ENCODE peak calls at places on chromosome 14, in five cellular contexts. J is GM23338, Z is mammary epithelial cell, P is astrocyte, K is endothelial cell of umbilical vein. T is an unnamed sample.

GRCh38 chr14:53306926-53307325 is 153.8 kb upstream of the DDHD1 start:
- DNase-seq in J (no peak), Z (peak; percentile 33), P (peak; percentile 78), K (no peak), T (no peak)

GRCh38 chr14:36515896-36516718 is 3.9 kb downstream of the NKX2-1 start:
- DNase-seq in J (no peak), Z (no peak), P (no peak), K (no peak), T (no peak)

GRCh38 chr14:59870277-59871165 is at the start of gene RTN1:
- DNase-seq in J (peak; percentile 85), Z (peak; percentile 30), P (peak; percentile 33), K (peak; percentile 44), T (no peak)

GRCh38 chr14:101791919-101792572 is 30.5 kb downstream of the PPP2R5C start:
- DNase-seq in J (no peak), Z (peak; percentile 69), P (peak; percentile 53), K (peak; percentile 63), T (no peak)

GRCh38 chr14:103130017-103130764 is 6.9 kb downstream of the TNFAIP2 start:
- DNase-seq in J (no peak), Z (no peak), P (no peak), K (no peak), T (no peak)

GRCh38 chr14:65258391-65258790 is 154.1 kb upstream of the FUT8 start:
- DNase-seq in J (no peak), Z (peak; percentile 80), P (peak; percentile 84), K (peak; percentile 94), T (no peak)

GRCh38 chr14:23119362-23120327 is 590 bp upstream of the CEBPE start:
- DNase-seq in J (no peak), Z (no peak), P (no peak), K (no peak), T (no peak)

GRCh38 chr14:36657409-36658090 is 4.1 kb upstream of the PAX9 start:
- DNase-seq in J (peak; percentile 76), Z (no peak), P (no peak), K (no peak), T (no peak)

GRCh38 chr14:59107819-59108218 is 80.6 kb upstream of the DAAM1 start:
- DNase-seq in J (no peak), Z (no peak), P (no peak), K (no peak), T (no peak)

GRCh38 chr14:76615331-76615730 is 145.9 kb upstream of the VASH1 start:
- DNase-seq in J (no peak), Z (peak; percentile 60), P (no peak), K (no peak), T (peak; percentile 7)

GRCh38 chr14:99921431-99921830 is 128.2 kb downstream of the EML1 start:
- DNase-seq in J (no peak), Z (no peak), P (no peak), K (no peak), T (no peak)

GRCh38 chr14:101088395-101088667 is 184.8 kb upstream of the RTL1 start:
- DNase-seq in J (no peak), Z (no peak), P (no peak), K (no peak), T (no peak)

GRCh38 chr14:34498684-34499412 is 36.8 kb upstream of the SPTSSA start:
- DNase-seq in J (peak; percentile 46), Z (peak; percentile 43), P (peak; percentile 18), K (peak; percentile 6), T (no peak)

GRCh38 chr14:43729149-43729548 is 777.9 kb downstream of the FSCB start:
- DNase-seq in J (no peak), Z (no peak), P (no peak), K (no peak), T (no peak)

GRCh38 chr14:56216631-56217379 is 98.6 kb downstream of the PELI2 start:
- DNase-seq in J (no peak), Z (no peak), P (peak; percentile 36), K (peak; percentile 50), T (no peak)

GRCh38 chr14:22099942-22100763 is 426.5 kb upstream of the OR4E1 start:
- DNase-seq in J (peak; percentile 92), Z (peak; percentile 72), P (peak; percentile 3), K (peak; percentile 85), T (no peak)

GRCh38 chr14:24890716-24891115 is 159.2 kb downstream of the STXBP6 start:
- DNase-seq in J (no peak), Z (no peak), P (no peak), K (no peak), T (no peak)

GRCh38 chr14:33186656-33187055 is 248.0 kb downstream of the NPAS3 start:
- DNase-seq in J (no peak), Z (no peak), P (no peak), K (no peak), T (no peak)

GRCh38 chr14:61103541-61104339 is 122.7 kb downstream of the SLC38A6 start:
- DNase-seq in J (peak; percentile 44), Z (peak; percentile 92), P (peak; percentile 99), K (peak; percentile 94), T (peak; percentile 69)

GRCh38 chr14:66815687-66816086 is 307.7 kb downstream of the GPHN start:
- DNase-seq in J (no peak), Z (no peak), P (no peak), K (no peak), T (no peak)

GRCh38 chr14:52650774-52651173 is 44.6 kb downstream of the ERO1A start:
- DNase-seq in J (no peak), Z (no peak), P (no peak), K (no peak), T (no peak)

DNA sequence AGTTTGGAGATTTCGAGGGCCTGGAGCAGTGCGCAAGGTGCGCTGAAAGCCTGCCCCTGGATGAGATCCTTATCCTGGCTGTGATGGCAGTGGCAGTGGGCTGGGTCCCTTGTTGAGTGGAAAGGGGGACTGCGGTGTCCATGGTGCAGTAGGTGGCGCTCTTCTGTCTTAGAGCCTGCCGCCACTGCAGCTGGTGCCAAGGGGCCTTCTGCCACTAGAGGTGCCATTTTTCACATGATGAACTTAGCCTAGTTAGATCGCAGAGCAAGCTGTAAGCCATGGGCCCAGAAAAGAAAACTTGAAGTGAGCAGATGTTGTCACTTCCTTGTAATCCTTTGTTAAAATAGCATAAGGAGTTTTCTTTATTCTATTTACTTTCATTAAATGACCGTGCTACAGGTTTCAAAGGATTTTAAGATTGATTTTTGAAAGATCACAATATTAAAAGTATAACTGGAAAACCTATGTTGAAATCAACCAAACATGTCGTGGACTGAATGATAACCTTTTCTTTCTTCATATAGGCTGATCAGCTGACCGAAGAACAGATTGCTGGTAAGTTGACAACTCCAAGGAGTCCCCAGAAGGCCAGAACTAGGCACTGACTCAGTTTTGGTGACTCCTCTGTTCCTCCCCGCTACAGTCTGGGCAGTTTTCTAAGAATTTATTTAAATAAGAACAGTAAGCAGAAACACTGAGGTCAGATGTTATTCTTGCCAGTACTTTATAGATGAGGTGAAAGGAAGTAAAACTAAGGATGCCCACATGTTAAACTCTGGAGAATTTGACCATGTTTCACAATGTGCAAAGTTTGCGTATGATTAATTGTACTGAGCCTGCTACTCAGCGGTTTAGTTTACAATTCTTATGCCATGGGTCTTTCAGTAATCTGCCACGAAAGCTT is 3.0 kb downstream of the CALM1 start:
- DNase-seq in J (peak; percentile 97), Z (peak; percentile 78), P (peak; percentile 81), K (peak; percentile 95), T (no peak)
- TF ChIP-seq EZH2 in J (no peak), Z (no peak), P (no peak), K (no peak), T (no peak)

GRCh38 chr14:80310950-80311349 is 99.6 kb upstream of the DIO2 start:
- DNase-seq in J (no peak), Z (no peak), P (no peak), K (peak; percentile 77), T (no peak)

GRCh38 chr14:80316426-80316825 is 105.1 kb upstream of the DIO2 start:
- DNase-seq in J (no peak), Z (no peak), P (peak; percentile 83), K (no peak), T (no peak)

GRCh38 chr14:80313806-80314205 is 102.5 kb upstream of the DIO2 start:
- DNase-seq in J (no peak), Z (no peak), P (no peak), K (no peak), T (no peak)

DNA sequence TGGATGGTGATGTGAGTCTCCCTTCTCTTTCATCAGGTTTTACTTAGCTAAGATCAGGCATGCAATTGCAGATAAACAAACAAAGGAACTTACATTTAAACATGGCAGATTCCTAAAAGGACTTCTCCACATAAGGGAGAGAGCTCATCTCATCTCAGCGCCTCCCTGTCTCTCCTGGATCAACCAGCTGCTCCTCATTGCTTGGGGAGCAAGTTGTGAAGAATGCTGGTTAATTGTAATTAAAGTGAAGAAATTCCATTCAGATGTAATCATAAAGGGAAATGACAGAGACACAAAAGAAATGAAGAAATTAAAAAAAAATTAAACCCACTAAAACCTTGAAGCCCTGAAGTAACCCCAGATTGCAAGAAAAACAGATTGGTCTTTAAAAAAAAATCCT is 104.4 kb upstream of the DIO2 start:
- DNase-seq in J (peak; percentile 14), Z (no peak), P (peak; percentile 64), K (peak; percentile 36), T (no peak)
- TF ChIP-seq EZH2 in J (no peak), Z (no peak), P (no peak), K (no peak), T (no peak)

DNA sequence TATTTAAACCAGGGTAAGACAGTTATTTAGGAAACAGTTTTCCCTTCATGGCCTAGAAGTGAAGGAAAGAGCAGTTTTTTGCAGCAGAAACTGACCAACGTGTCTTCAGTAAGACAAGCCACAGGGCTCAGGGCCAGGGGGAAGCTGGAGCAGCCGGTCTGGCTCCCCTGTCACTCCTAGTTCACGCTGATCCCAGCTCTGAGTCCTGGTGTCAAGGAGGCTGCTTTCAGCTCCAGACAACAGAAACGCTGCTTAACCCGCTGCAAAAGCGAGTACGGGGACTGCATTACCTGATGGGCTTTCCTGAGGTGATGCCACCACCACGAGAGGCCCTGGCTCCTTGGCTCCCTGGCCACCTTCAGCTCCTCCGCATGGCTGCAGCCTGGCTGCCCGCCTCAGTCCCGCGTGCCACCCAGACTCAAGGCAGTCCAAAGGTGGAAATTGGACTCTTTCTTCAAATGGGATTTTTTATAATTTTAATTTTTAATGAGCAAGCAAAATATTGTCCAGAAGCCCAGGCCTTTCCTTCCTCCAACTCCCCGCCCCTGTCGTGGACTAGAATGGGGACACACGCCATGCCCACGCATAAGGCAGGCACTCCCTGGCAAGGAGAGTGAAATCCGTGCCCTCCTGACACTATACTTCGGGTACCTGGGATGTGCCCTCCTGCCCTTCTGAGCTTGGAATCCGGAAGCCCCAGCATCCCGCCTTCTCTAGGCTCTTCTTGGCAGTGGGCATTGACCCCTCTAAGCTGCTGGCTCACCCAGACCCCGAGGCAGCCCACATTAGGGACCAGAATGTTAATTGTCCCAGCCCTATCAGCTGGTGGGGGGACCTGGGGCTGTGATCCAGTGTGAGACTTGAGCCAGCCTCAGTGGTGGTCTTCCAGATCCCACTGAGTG is 85.0 kb downstream of the PAPOLA start:
- DNase-seq in J (no peak), Z (no peak), P (no peak), K (no peak), T (no peak)
- TF ChIP-seq EZH2 in J (no peak), Z (no peak), P (no peak), K (no peak), T (no peak)

DNA sequence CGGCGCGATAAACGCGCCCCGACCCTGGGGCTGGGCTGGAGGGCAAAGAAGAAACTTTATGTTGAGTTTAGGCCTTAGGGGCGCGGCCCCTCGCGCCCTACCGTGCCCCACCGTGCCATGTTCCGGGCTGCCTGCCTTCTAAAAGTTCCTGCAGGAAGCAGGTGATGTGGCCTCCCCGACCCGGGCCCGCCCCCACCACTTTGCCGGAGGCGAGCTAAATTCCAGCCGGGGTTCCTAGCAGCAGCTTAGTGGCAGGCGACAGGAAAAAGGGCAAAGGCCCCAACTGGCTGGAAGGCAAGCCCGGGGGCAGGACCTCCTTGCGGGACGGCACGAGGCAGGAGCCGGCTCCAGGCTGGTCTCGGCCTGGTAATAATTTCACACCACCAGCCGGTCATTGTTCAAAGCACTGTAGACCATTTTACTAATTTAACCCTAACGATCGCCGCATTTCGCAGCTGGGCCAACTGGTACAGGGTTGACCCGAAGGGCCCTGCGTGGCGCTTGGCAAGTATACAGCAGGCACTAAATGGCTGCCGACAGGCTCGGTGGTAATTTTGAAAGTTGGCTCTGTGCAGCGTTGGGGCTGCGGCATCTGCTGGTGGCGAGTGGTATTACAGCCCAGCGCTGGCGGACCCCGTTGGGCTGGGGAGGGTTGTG is 895 bp upstream of the CCDC88C start:
- DNase-seq in J (peak; percentile 75), Z (peak; percentile 42), P (no peak), K (peak; percentile 67), T (no peak)
- TF ChIP-seq EZH2 in J (no peak), Z (no peak), P (peak; percentile 31), K (no peak), T (no peak)